ENCODE peak calls at places on chromosome 13, in ten cellular contexts. V is T-helper 2 cell; J is amygdala; W is stimulated activated CD8-positive, alpha-beta memory T cell treated with anti-CD3 and anti-CD28 coated beads, Interleukin-12 subunit alpha, Interleukin-12 subunit beta, amount 100 ng/mL, for 4 hours; G is mucosa of gallbladder; N is kidney; C is SW480; O is chondrocyte; Y is CD8-positive, alpha-beta T cell; E is skeletal muscle cell. U is an unnamed sample.

GRCh38 chr13:96417956-96418355 is 328.0 kb downstream of the HS6ST3 start:
- DNase-seq in V (no peak), J (no peak), W (no peak), G (no peak), N (no peak), C (no peak), O (no peak), Y (no peak), E (no peak), U (no peak)

GRCh38 chr13:20669162-20669561 is 34.3 kb upstream of the IL17D start:
- DNase-seq in V (no peak), J (no peak), W (no peak), G (no peak), N (no peak), C (no peak), O (no peak), Y (no peak), E (no peak), U (no peak)

GRCh38 chr13:109012115-109012514 is 382.7 kb downstream of the MYO16 start:
- DNase-seq in V (no peak), J (no peak), W (no peak), G (no peak), N (no peak), C (no peak), O (no peak), Y (no peak), E (no peak), U (no peak)

GRCh38 chr13:48160879-48161278 is 66.0 kb upstream of the MED4 start:
- DNase-seq in V (no peak), J (no peak), W (no peak), G (no peak), N (no peak), C (no peak), O (no peak), Y (no peak), E (no peak), U (no peak)

GRCh38 chr13:33383724-33384577 is 98.4 kb upstream of the STARD13 start:
- DNase-seq in V (no peak), J (no peak), W (no peak), G (peak; percentile 76), N (no peak), C (no peak), O (no peak), Y (no peak), E (no peak), U (no peak)

GRCh38 chr13:20824762-20825161 is 51.0 kb upstream of the EEF1AKMT1 start:
- DNase-seq in V (no peak), J (no peak), W (no peak), G (no peak), N (no peak), C (no peak), O (no peak), Y (no peak), E (no peak), U (no peak)

GRCh38 chr13:30629527-30629926 is 11.8 kb downstream of the USPL1 start:
- DNase-seq in V (no peak), J (no peak), W (no peak), G (no peak), N (no peak), C (no peak), O (no peak), Y (no peak), E (no peak), U (no peak)

GRCh38 chr13:73096173-73097117 is 37.6 kb downstream of the KLF5 start:
- DNase-seq in V (no peak), J (no peak), W (no peak), G (no peak), N (peak; percentile 75), C (peak; percentile 65), O (no peak), Y (no peak), E (no peak), U (no peak)

GRCh38 chr13:93859666-93860065 is 619.8 kb downstream of the DCT start:
- DNase-seq in V (no peak), J (no peak), W (no peak), G (no peak), N (no peak), C (no peak), O (no peak), Y (no peak), E (peak; percentile 66), U (no peak)

GRCh38 chr13:98482476-98483444 is 94.1 kb downstream of the STK24 start:
- DNase-seq in V (no peak), J (no peak), W (no peak), G (peak; percentile 89), N (peak; percentile 83), C (no peak), O (no peak), Y (no peak), E (peak; percentile 43), U (peak; percentile 86)

GRCh38 chr13:49218493-49219051 is 1.6 kb upstream of the MLNR start:
- DNase-seq in V (no peak), J (no peak), W (no peak), G (no peak), N (no peak), C (no peak), O (no peak), Y (no peak), E (no peak), U (no peak)

GRCh38 chr13:67353891-67354459 is 123.8 kb upstream of the PCDH9 start:
- DNase-seq in V (no peak), J (no peak), W (no peak), G (no peak), N (no peak), C (no peak), O (no peak), Y (no peak), E (peak; percentile 52), U (no peak)

GRCh38 chr13:41909524-41909923 is 51.4 kb downstream of the VWA8 start:
- DNase-seq in V (no peak), J (no peak), W (no peak), G (no peak), N (no peak), C (no peak), O (no peak), Y (no peak), E (no peak), U (no peak)

GRCh38 chr13:96052655-96053002 is 572 bp downstream of the UGGT2 start:
- DNase-seq in V (no peak), J (no peak), W (no peak), G (no peak), N (no peak), C (peak; percentile 62), O (no peak), Y (no peak), E (peak; percentile 54), U (no peak)

GRCh38 chr13:107743983-107744382 is 471.4 kb downstream of the LIG4 start:
- DNase-seq in V (no peak), J (no peak), W (no peak), G (no peak), N (no peak), C (no peak), O (no peak), Y (no peak), E (peak; percentile 58), U (no peak)

GRCh38 chr13:32261567-32261966 is 53.6 kb downstream of the ZAR1L start:
- DNase-seq in V (no peak), J (no peak), W (no peak), G (peak; percentile 81), N (peak; percentile 63), C (no peak), O (no peak), Y (no peak), E (peak; percentile 79), U (peak; percentile 54)

GRCh38 chr13:100898431-100898830 is 223.8 kb upstream of the TMTC4 start:
- DNase-seq in V (no peak), J (no peak), W (no peak), G (no peak), N (no peak), C (no peak), O (no peak), Y (no peak), E (no peak), U (no peak)

GRCh38 chr13:65479692-65480091 is 1750.4 kb downstream of the PCDH9 start:
- DNase-seq in V (no peak), J (no peak), W (no peak), G (no peak), N (no peak), C (no peak), O (no peak), Y (no peak), E (no peak), U (no peak)

GRCh38 chr13:110304256-110304655 is 2.7 kb downstream of the COL4A1 start:
- DNase-seq in V (no peak), J (no peak), W (no peak), G (no peak), N (no peak), C (no peak), O (no peak), Y (no peak), E (peak; percentile 65), U (no peak)

GRCh38 chr13:91817250-91817649 is 418.8 kb downstream of the GPC5 start:
- DNase-seq in V (no peak), J (no peak), W (no peak), G (no peak), N (no peak), C (peak; percentile 15), O (no peak), Y (no peak), E (no peak), U (no peak)

GRCh38 chr13:94121686-94122085 is 357.8 kb downstream of the DCT start:
- DNase-seq in V (no peak), J (no peak), W (no peak), G (no peak), N (no peak), C (no peak), O (no peak), Y (no peak), E (peak; percentile 59), U (peak; percentile 26)

GRCh38 chr13:65855276-65855675 is 1374.9 kb downstream of the PCDH9 start:
- DNase-seq in V (no peak), J (no peak), W (no peak), G (no peak), N (no peak), C (no peak), O (no peak), Y (no peak), E (peak; percentile 45), U (no peak)

GRCh38 chr13:28707629-28708427 is 10.9 kb downstream of the SLC46A3 start:
- DNase-seq in V (no peak), J (no peak), W (no peak), G (no peak), N (no peak), C (peak; percentile 23), O (no peak), Y (no peak), E (peak; percentile 87), U (no peak)

GRCh38 chr13:113586661-113587479 is 2.3 kb downstream of the TFDP1 start:
- DNase-seq in V (no peak), J (no peak), W (no peak), G (no peak), N (peak; percentile 61), C (no peak), O (no peak), Y (no peak), E (no peak), U (no peak)

GRCh38 chr13:99827011-99827410 is 144.6 kb downstream of the ZIC5 start:
- DNase-seq in V (no peak), J (no peak), W (no peak), G (no peak), N (no peak), C (no peak), O (no peak), Y (no peak), E (no peak), U (no peak)

GRCh38 chr13:51912091-51912490 is 50.3 kb downstream of the CCDC70 start:
- DNase-seq in V (no peak), J (peak; percentile 60), W (no peak), G (peak; percentile 39), N (no peak), C (no peak), O (no peak), Y (no peak), E (no peak), U (no peak)

GRCh38 chr13:110913911-110914292 is 967 bp downstream of the ANKRD10 start:
- DNase-seq in V (no peak), J (no peak), W (no peak), G (no peak), N (no peak), C (no peak), O (no peak), Y (no peak), E (no peak), U (no peak)

GRCh38 chr13:94550030-94550738 is 45.8 kb downstream of the TGDS start:
- DNase-seq in V (no peak), J (no peak), W (no peak), G (peak; percentile 22), N (no peak), C (peak; percentile 76), O (no peak), Y (no peak), E (no peak), U (peak; percentile 56)